ENCODE peak calls at places on chromosomes 2 and 18, in five cellular contexts. Y is heart left ventricle; Z is A549; O is activated CD4-positive, alpha-beta T cell treated with anti-CD3 and anti-CD28 coated beads for 24 hours; W is nephron progenitor cell. X is an unnamed sample.

GRCh38 chr2:203567786-203568185 is 32.7 kb upstream of the RAPH1 start:
- DNase-seq in Y (no peak), Z (no peak), O (no peak), W (no peak), X (no peak)

GRCh38 chr2:128808462-128809255 is 490.0 kb upstream of the HS6ST1 start:
- DNase-seq in Y (no peak), Z (no peak), O (no peak), W (no peak), X (no peak)

GRCh38 chr2:231714639-231715498 is 6.5 kb downstream of the PTMA start:
- DNase-seq in Y (peak; percentile 81), Z (peak; percentile 65), O (peak; percentile 77), W (peak; percentile 91), X (peak; percentile 73)

GRCh38 chr2:132416080-132416911 is at the start of gene GPR39:
- DNase-seq in Y (peak; percentile 63), Z (peak; percentile 88), O (no peak), W (peak; percentile 81), X (peak; percentile 94)

GRCh38 chr2:144389151-144389929 is 130.6 kb downstream of the ZEB2 start:
- DNase-seq in Y (no peak), Z (no peak), O (no peak), W (peak; percentile 16), X (peak; percentile 54)

GRCh38 chr2:105746177-105747080 is 1.7 kb downstream of the NCK2 start:
- DNase-seq in Y (peak; percentile 60), Z (no peak), O (peak; percentile 83), W (peak; percentile 74), X (peak; percentile 28)

GRCh38 chr2:227576110-227576509 is 22.6 kb upstream of the SCYGR2 start:
- DNase-seq in Y (no peak), Z (no peak), O (no peak), W (no peak), X (no peak)

GRCh38 chr2:174124171-174124570 is 124.2 kb downstream of the OLA1 start:
- DNase-seq in Y (no peak), Z (no peak), O (no peak), W (peak; percentile 4), X (peak; percentile 3)

GRCh38 chr18:74376523-74376922 is 60.9 kb downstream of the C18orf63 start:
- DNase-seq in Y (no peak), Z (no peak), O (no peak), W (no peak), X (no peak)

X was measured in NCI-H345.